ENCODE peak calls at places on chromosomes 7 and 10, in ten cellular contexts. One of them, this sample, is unnamed.

GRCh38 chr7:1024331-1024761 is 20.0 kb upstream of the GPR146 start:
- DNase-seq in germinal center: peak
- DNase-seq in ureter: no peak
- DNase-seq in stimulated activated CD8-positive, alpha-beta memory T cell treated with anti-CD3 and anti-CD28 coated beads, Interleukin-4, amount 100 ng/mL, for 24 hours: no peak
- DNase-seq in AG08396: no peak
- DNase-seq in fibroblast of villous mesenchyme: no peak
- DNase-seq in AG10803: no peak
- DNase-seq in HTR-8/SVneo: no peak
- DNase-seq in RWPE1: no peak
- DNase-seq in CD8-positive, alpha-beta T cell: no peak
- DNase-seq in this sample: no peak

GRCh38 chr7:40133561-40134427 is 628 bp downstream of the MPLKIP start:
- DNase-seq in germinal center: peak
- DNase-seq in ureter: no peak
- DNase-seq in stimulated activated CD8-positive, alpha-beta memory T cell treated with anti-CD3 and anti-CD28 coated beads, Interleukin-4, amount 100 ng/mL, for 24 hours: no peak
- DNase-seq in AG08396: peak
- DNase-seq in fibroblast of villous mesenchyme: peak
- DNase-seq in AG10803: peak
- DNase-seq in HTR-8/SVneo: peak
- DNase-seq in RWPE1: peak
- DNase-seq in CD8-positive, alpha-beta T cell: no peak
- DNase-seq in this sample: peak

GRCh38 chr7:47902013-47902412 is 46.3 kb downstream of the PKD1L1 start:
- DNase-seq in germinal center: no peak
- DNase-seq in ureter: no peak
- DNase-seq in stimulated activated CD8-positive, alpha-beta memory T cell treated with anti-CD3 and anti-CD28 coated beads, Interleukin-4, amount 100 ng/mL, for 24 hours: no peak
- DNase-seq in AG08396: no peak
- DNase-seq in fibroblast of villous mesenchyme: no peak
- DNase-seq in AG10803: no peak
- DNase-seq in HTR-8/SVneo: no peak
- DNase-seq in RWPE1: no peak
- DNase-seq in CD8-positive, alpha-beta T cell: no peak
- DNase-seq in this sample: no peak

GRCh38 chr10:50228672-50229071 is 22.6 kb downstream of the ASAH2 start:
- DNase-seq in germinal center: no peak
- DNase-seq in ureter: no peak
- DNase-seq in stimulated activated CD8-positive, alpha-beta memory T cell treated with anti-CD3 and anti-CD28 coated beads, Interleukin-4, amount 100 ng/mL, for 24 hours: no peak
- DNase-seq in AG08396: no peak
- DNase-seq in fibroblast of villous mesenchyme: no peak
- DNase-seq in AG10803: no peak
- DNase-seq in HTR-8/SVneo: no peak
- DNase-seq in RWPE1: no peak
- DNase-seq in CD8-positive, alpha-beta T cell: no peak
- DNase-seq in this sample: no peak

GRCh38 chr10:47187592-47187991 is 112.4 kb upstream of the GDF10 start:
- DNase-seq in germinal center: no peak
- DNase-seq in ureter: peak
- DNase-seq in stimulated activated CD8-positive, alpha-beta memory T cell treated with anti-CD3 and anti-CD28 coated beads, Interleukin-4, amount 100 ng/mL, for 24 hours: no peak
- DNase-seq in AG08396: no peak
- DNase-seq in fibroblast of villous mesenchyme: no peak
- DNase-seq in AG10803: no peak
- DNase-seq in HTR-8/SVneo: no peak
- DNase-seq in RWPE1: no peak
- DNase-seq in CD8-positive, alpha-beta T cell: peak
- DNase-seq in this sample: no peak

GRCh38 chr7:28586736-28587135 is 174.4 kb downstream of the CREB5 start:
- DNase-seq in germinal center: no peak
- DNase-seq in ureter: no peak
- DNase-seq in stimulated activated CD8-positive, alpha-beta memory T cell treated with anti-CD3 and anti-CD28 coated beads, Interleukin-4, amount 100 ng/mL, for 24 hours: no peak
- DNase-seq in AG08396: no peak
- DNase-seq in fibroblast of villous mesenchyme: no peak
- DNase-seq in AG10803: no peak
- DNase-seq in HTR-8/SVneo: no peak
- DNase-seq in RWPE1: peak
- DNase-seq in CD8-positive, alpha-beta T cell: no peak
- DNase-seq in this sample: peak

GRCh38 chr10:75103881-75104686 is 7.4 kb upstream of the SAMD8 start:
- DNase-seq in germinal center: no peak
- DNase-seq in ureter: no peak
- DNase-seq in stimulated activated CD8-positive, alpha-beta memory T cell treated with anti-CD3 and anti-CD28 coated beads, Interleukin-4, amount 100 ng/mL, for 24 hours: no peak
- DNase-seq in AG08396: no peak
- DNase-seq in fibroblast of villous mesenchyme: no peak
- DNase-seq in AG10803: no peak
- DNase-seq in HTR-8/SVneo: no peak
- DNase-seq in RWPE1: no peak
- DNase-seq in CD8-positive, alpha-beta T cell: no peak
- DNase-seq in this sample: no peak

GRCh38 chr7:103668538-103668937 is 222.5 kb upstream of the SLC26A5 start:
- DNase-seq in germinal center: no peak
- DNase-seq in ureter: no peak
- DNase-seq in stimulated activated CD8-positive, alpha-beta memory T cell treated with anti-CD3 and anti-CD28 coated beads, Interleukin-4, amount 100 ng/mL, for 24 hours: no peak
- DNase-seq in AG08396: no peak
- DNase-seq in fibroblast of villous mesenchyme: no peak
- DNase-seq in AG10803: no peak
- DNase-seq in HTR-8/SVneo: no peak
- DNase-seq in RWPE1: no peak
- DNase-seq in CD8-positive, alpha-beta T cell: no peak
- DNase-seq in this sample: no peak

GRCh38 chr7:72307566-72307965 is 104.6 kb downstream of the CALN1 start:
- DNase-seq in germinal center: no peak
- DNase-seq in ureter: no peak
- DNase-seq in stimulated activated CD8-positive, alpha-beta memory T cell treated with anti-CD3 and anti-CD28 coated beads, Interleukin-4, amount 100 ng/mL, for 24 hours: no peak
- DNase-seq in AG08396: no peak
- DNase-seq in fibroblast of villous mesenchyme: no peak
- DNase-seq in AG10803: no peak
- DNase-seq in HTR-8/SVneo: no peak
- DNase-seq in RWPE1: no peak
- DNase-seq in CD8-positive, alpha-beta T cell: no peak
- DNase-seq in this sample: no peak

GRCh38 chr7:937851-938484 is 16.5 kb downstream of the ADAP1 start:
- DNase-seq in germinal center: no peak
- DNase-seq in ureter: no peak
- DNase-seq in stimulated activated CD8-positive, alpha-beta memory T cell treated with anti-CD3 and anti-CD28 coated beads, Interleukin-4, amount 100 ng/mL, for 24 hours: no peak
- DNase-seq in AG08396: no peak
- DNase-seq in fibroblast of villous mesenchyme: no peak
- DNase-seq in AG10803: no peak
- DNase-seq in HTR-8/SVneo: no peak
- DNase-seq in RWPE1: no peak
- DNase-seq in CD8-positive, alpha-beta T cell: no peak
- DNase-seq in this sample: no peak

GRCh38 chr10:47296111-47296894 is 3.7 kb upstream of the GDF10 start:
- DNase-seq in germinal center: no peak
- DNase-seq in ureter: no peak
- DNase-seq in stimulated activated CD8-positive, alpha-beta memory T cell treated with anti-CD3 and anti-CD28 coated beads, Interleukin-4, amount 100 ng/mL, for 24 hours: no peak
- DNase-seq in AG08396: no peak
- DNase-seq in fibroblast of villous mesenchyme: no peak
- DNase-seq in AG10803: no peak
- DNase-seq in HTR-8/SVneo: no peak
- DNase-seq in RWPE1: no peak
- DNase-seq in CD8-positive, alpha-beta T cell: peak
- DNase-seq in this sample: no peak

GRCh38 chr7:74403521-74404387 is 50.0 kb upstream of the GTF2IRD1 start:
- DNase-seq in germinal center: no peak
- DNase-seq in ureter: no peak
- DNase-seq in stimulated activated CD8-positive, alpha-beta memory T cell treated with anti-CD3 and anti-CD28 coated beads, Interleukin-4, amount 100 ng/mL, for 24 hours: no peak
- DNase-seq in AG08396: no peak
- DNase-seq in fibroblast of villous mesenchyme: no peak
- DNase-seq in AG10803: no peak
- DNase-seq in HTR-8/SVneo: no peak
- DNase-seq in RWPE1: no peak
- DNase-seq in CD8-positive, alpha-beta T cell: no peak
- DNase-seq in this sample: no peak

GRCh38 chr7:155860840-155861479 is 48.7 kb upstream of the SHH start:
- DNase-seq in germinal center: no peak
- DNase-seq in ureter: peak
- DNase-seq in stimulated activated CD8-positive, alpha-beta memory T cell treated with anti-CD3 and anti-CD28 coated beads, Interleukin-4, amount 100 ng/mL, for 24 hours: no peak
- DNase-seq in AG08396: no peak
- DNase-seq in fibroblast of villous mesenchyme: peak
- DNase-seq in AG10803: no peak
- DNase-seq in HTR-8/SVneo: peak
- DNase-seq in RWPE1: peak
- DNase-seq in CD8-positive, alpha-beta T cell: peak
- DNase-seq in this sample: peak

GRCh38 chr10:77386833-77387232 is 250.8 kb downstream of the KCNMA1 start:
- DNase-seq in germinal center: no peak
- DNase-seq in ureter: no peak
- DNase-seq in stimulated activated CD8-positive, alpha-beta memory T cell treated with anti-CD3 and anti-CD28 coated beads, Interleukin-4, amount 100 ng/mL, for 24 hours: no peak
- DNase-seq in AG08396: peak
- DNase-seq in fibroblast of villous mesenchyme: peak
- DNase-seq in AG10803: peak
- DNase-seq in HTR-8/SVneo: no peak
- DNase-seq in RWPE1: no peak
- DNase-seq in CD8-positive, alpha-beta T cell: no peak
- DNase-seq in this sample: no peak

GRCh38 chr10:17673517-17674051 is 29.6 kb downstream of the STAM start:
- DNase-seq in germinal center: no peak
- DNase-seq in ureter: no peak
- DNase-seq in stimulated activated CD8-positive, alpha-beta memory T cell treated with anti-CD3 and anti-CD28 coated beads, Interleukin-4, amount 100 ng/mL, for 24 hours: no peak
- DNase-seq in AG08396: peak
- DNase-seq in fibroblast of villous mesenchyme: peak
- DNase-seq in AG10803: peak
- DNase-seq in HTR-8/SVneo: peak
- DNase-seq in RWPE1: peak
- DNase-seq in CD8-positive, alpha-beta T cell: no peak
- DNase-seq in this sample: peak

GRCh38 chr10:44963772-44964633 is 4.4 kb downstream of the RASSF4 start:
- DNase-seq in germinal center: peak
- DNase-seq in ureter: peak
- DNase-seq in stimulated activated CD8-positive, alpha-beta memory T cell treated with anti-CD3 and anti-CD28 coated beads, Interleukin-4, amount 100 ng/mL, for 24 hours: no peak
- DNase-seq in AG08396: no peak
- DNase-seq in fibroblast of villous mesenchyme: peak
- DNase-seq in AG10803: no peak
- DNase-seq in HTR-8/SVneo: no peak
- DNase-seq in RWPE1: no peak
- DNase-seq in CD8-positive, alpha-beta T cell: peak
- DNase-seq in this sample: no peak